ENCODE peak calls at places on chromosomes 4 and X, in four cellular contexts. M is heart left ventricle, V is endothelial cell, N is progenitor cell of endocrine pancreas. G is an unnamed sample.

GRCh38 chrX:109863811-109864210 is 130.8 kb upstream of the ACSL4 start:
- DNase-seq in M (no peak), V (no peak), N (no peak), G (no peak)

GRCh38 chr4:81215936-81216335 is 914 bp upstream of the PRKG2 start:
- DNase-seq in M (no peak), V (no peak), N (no peak), G (peak)

GRCh38 chr4:123616970-123617392 is 220.4 kb downstream of the SPRY1 start:
- DNase-seq in M (peak), V (peak), N (no peak), G (no peak)

GRCh38 chr4:161714022-161714751 is 449.6 kb downstream of the FSTL5 start:
- DNase-seq in M (no peak), V (no peak), N (no peak), G (peak)

GRCh38 chr4:52260507-52261302 is 209.6 kb downstream of the SPATA18 start:
- DNase-seq in M (peak), V (peak), N (no peak), G (no peak)

GRCh38 chrX:19888419-19888879 is 1.0 kb upstream of the SH3KBP1 start:
- DNase-seq in M (no peak), V (peak), N (no peak), G (peak)

GRCh38 chr4:84235545-84235944 is 263.5 kb downstream of the NKX6-1 start:
- DNase-seq in M (no peak), V (no peak), N (no peak), G (no peak)

GRCh38 chr4:158578476-158578875 is 56.8 kb downstream of the RXFP1 start:
- DNase-seq in M (no peak), V (no peak), N (no peak), G (no peak)

GRCh38 chrX:118337687-118338086 is 8.2 kb upstream of the WDR44 start:
- DNase-seq in M (no peak), V (no peak), N (no peak), G (no peak)

G was measured in NCI-H82.